ENCODE peak calls at places on chromosomes 16 and 17, in ten cellular contexts. D is AG04449, K is AG09309, T is glutamatergic neuron, V is cardiac fibroblast, G is lung, M is heart left ventricle, H is H9, R is mammary epithelial cell, C is RWPE1. U is an unnamed sample.

GRCh38 chr17:15289285-15290185 is 24.4 kb upstream of the PMP22 start:
- DNase-seq in D (no peak), K (peak), T (no peak), V (peak), G (no peak), M (no peak), H (no peak), R (no peak), C (peak), U (no peak)

GRCh38 chr16:2091722-2092620 is 43.7 kb downstream of the PKD1 start:
- DNase-seq in D (no peak), K (no peak), T (no peak), V (no peak), G (no peak), M (no peak), H (peak), R (no peak), C (no peak), U (no peak)

GRCh38 chr16:1972490-1972877 is 631 bp downstream of the TBL3 start:
- DNase-seq in D (no peak), K (no peak), T (no peak), V (no peak), G (no peak), M (no peak), H (no peak), R (peak), C (no peak), U (no peak)

GRCh38 chr17:65290041-65290440 is 152.9 kb downstream of the RGS9 start:
- DNase-seq in D (no peak), K (no peak), T (no peak), V (no peak), G (no peak), M (no peak), H (no peak), R (no peak), C (no peak), U (no peak)

GRCh38 chr16:648786-649589 is at the start of gene WDR90:
- DNase-seq in D (peak), K (peak), T (peak), V (peak), G (peak), M (peak), H (peak), R (peak), C (peak), U (peak)

GRCh38 chr17:2468270-2468669 is 43.4 kb downstream of the METTL16 start:
- DNase-seq in D (no peak), K (peak), T (no peak), V (peak), G (no peak), M (no peak), H (no peak), R (no peak), C (no peak), U (no peak)

GRCh38 chr17:15406081-15406480 is 61.3 kb downstream of the CDRT4 start:
- DNase-seq in D (no peak), K (no peak), T (no peak), V (peak), G (no peak), M (no peak), H (no peak), R (no peak), C (no peak), U (no peak)

GRCh38 chr16:19822534-19822933 is 62.1 kb downstream of the GPRC5B start:
- DNase-seq in D (peak), K (no peak), T (no peak), V (peak), G (no peak), M (no peak), H (no peak), R (no peak), C (no peak), U (no peak)

GRCh38 chr16:50289950-50290764 is 23.8 kb downstream of the ADCY7 start:
- DNase-seq in D (no peak), K (no peak), T (no peak), V (no peak), G (no peak), M (no peak), H (no peak), R (no peak), C (no peak), U (no peak)

GRCh38 chr17:1907818-1908698 is 78.3 kb downstream of the RPA1 start:
- DNase-seq in D (no peak), K (no peak), T (peak), V (peak), G (no peak), M (no peak), H (peak), R (no peak), C (no peak), U (no peak)

GRCh38 chr16:84084570-84085270 is 32.0 kb downstream of the MBTPS1 start:
- DNase-seq in D (no peak), K (no peak), T (peak), V (peak), G (peak), M (peak), H (peak), R (peak), C (peak), U (no peak)

GRCh38 chr16:78785218-78785617 is 685.8 kb downstream of the WWOX start:
- DNase-seq in D (no peak), K (no peak), T (no peak), V (no peak), G (no peak), M (no peak), H (no peak), R (no peak), C (no peak), U (no peak)

GRCh38 chr16:81444448-81445121 is at the start of gene CMIP:
- DNase-seq in D (no peak), K (no peak), T (peak), V (peak), G (peak), M (peak), H (peak), R (peak), C (peak), U (peak)

GRCh38 chr17:10018461-10018891 is 113.4 kb upstream of the RCVRN start:
- DNase-seq in D (no peak), K (no peak), T (no peak), V (no peak), G (no peak), M (no peak), H (no peak), R (no peak), C (no peak), U (no peak)

GRCh38 chr16:89828199-89828869 is at the start of gene SPIRE2:
- DNase-seq in D (no peak), K (peak), T (peak), V (peak), G (peak), M (peak), H (peak), R (peak), C (peak), U (peak)

GRCh38 chr16:17748005-17748719 is 277.4 kb upstream of the XYLT1 start:
- DNase-seq in D (no peak), K (no peak), T (no peak), V (no peak), G (no peak), M (no peak), H (peak), R (no peak), C (no peak), U (no peak)

GRCh38 chr17:30345089-30345433 is 11.2 kb upstream of the TMIGD1 start:
- DNase-seq in D (no peak), K (no peak), T (no peak), V (no peak), G (no peak), M (no peak), H (no peak), R (no peak), C (no peak), U (no peak)

GRCh38 chr16:47697826-47698225 is 236.7 kb downstream of the PHKB start:
- DNase-seq in D (no peak), K (no peak), T (no peak), V (no peak), G (no peak), M (no peak), H (no peak), R (no peak), C (no peak), U (no peak)

GRCh38 chr16:47699090-47699489 is 238.0 kb downstream of the PHKB start:
- DNase-seq in D (no peak), K (no peak), T (no peak), V (no peak), G (no peak), M (no peak), H (no peak), R (no peak), C (no peak), U (no peak)

GRCh38 chr16:47695746-47696145 is 234.6 kb downstream of the PHKB start:
- DNase-seq in D (no peak), K (no peak), T (no peak), V (no peak), G (no peak), M (no peak), H (no peak), R (no peak), C (no peak), U (no peak)

GRCh38 chr16:47694543-47694942 is 233.4 kb downstream of the PHKB start:
- DNase-seq in D (no peak), K (no peak), T (no peak), V (no peak), G (no peak), M (no peak), H (no peak), R (no peak), C (no peak), U (no peak)
- TF ChIP-seq CTCF in D (no peak), K (no peak), T (no peak), V (no peak), G (no peak), M (no peak), H (peak), R (no peak), C (no peak), U (no peak)

DNA sequence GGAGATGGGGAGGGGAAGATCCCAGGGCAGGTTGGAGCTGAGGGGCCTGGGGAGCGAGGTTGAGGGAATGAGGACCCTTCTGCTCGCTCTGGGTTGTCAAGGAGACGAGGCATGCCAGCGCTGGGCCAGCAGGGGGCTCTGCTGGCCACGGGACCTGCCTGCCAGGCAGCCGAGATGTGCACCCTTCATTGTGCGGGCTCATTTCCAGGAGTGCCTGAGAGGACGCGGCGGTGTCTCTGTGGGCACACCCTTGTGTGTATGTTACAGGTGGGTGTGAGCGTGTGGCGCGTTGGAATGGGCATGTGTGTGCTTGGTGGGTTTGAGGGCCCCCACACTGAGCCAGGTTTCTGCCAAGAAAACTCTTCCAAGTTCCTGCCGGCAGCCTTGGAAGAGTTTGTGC is 15.9 kb downstream of the ARHGAP23 start:
- DNase-seq in D (no peak), K (no peak), T (peak), V (peak), G (peak), M (peak), H (peak), R (peak), C (peak), U (no peak)
- TF ChIP-seq CTCF in D (peak), K (peak), T (peak), V (peak), G (peak), M (peak), H (peak), R (peak), C (peak), U (peak)

GRCh38 chr17:55433029-55433628 is 11.5 kb upstream of the MMD start:
- DNase-seq in D (no peak), K (no peak), T (no peak), V (peak), G (no peak), M (no peak), H (no peak), R (peak), C (peak), U (no peak)

GRCh38 chr17:55432358-55433028 is 10.9 kb upstream of the MMD start:
- DNase-seq in D (no peak), K (no peak), T (no peak), V (peak), G (no peak), M (no peak), H (no peak), R (peak), C (no peak), U (no peak)

GRCh38 chr17:55427587-55427882 is 5.9 kb upstream of the MMD start:
- DNase-seq in D (no peak), K (no peak), T (no peak), V (no peak), G (no peak), M (no peak), H (no peak), R (no peak), C (no peak), U (no peak)

GRCh38 chr17:55433629-55434422 is 12.2 kb upstream of the MMD start:
- DNase-seq in D (peak), K (peak), T (no peak), V (peak), G (peak), M (no peak), H (no peak), R (peak), C (peak), U (no peak)

GRCh38 chr17:55430531-55431228 is 9.0 kb upstream of the MMD start:
- DNase-seq in D (no peak), K (no peak), T (no peak), V (no peak), G (no peak), M (no peak), H (no peak), R (no peak), C (no peak), U (no peak)
- TF ChIP-seq CTCF in D (no peak), K (no peak), T (no peak), V (no peak), G (no peak), M (no peak), H (no peak), R (no peak), C (no peak), U (no peak)

GRCh38 chr16:67146523-67147357 is 4.1 kb downstream of the B3GNT9 start:
- DNase-seq in D (no peak), K (no peak), T (no peak), V (no peak), G (no peak), M (no peak), H (no peak), R (no peak), C (no peak), U (no peak)
- TF ChIP-seq CTCF in D (no peak), K (peak), T (no peak), V (no peak), G (no peak), M (no peak), H (no peak), R (no peak), C (no peak), U (no peak)

GRCh38 chr16:56081371-56081770 is 109.9 kb upstream of the GNAO1 start:
- DNase-seq in D (no peak), K (no peak), T (no peak), V (no peak), G (no peak), M (no peak), H (no peak), R (no peak), C (no peak), U (no peak)
- TF ChIP-seq CTCF in D (no peak), K (no peak), T (no peak), V (no peak), G (no peak), M (no peak), H (no peak), R (no peak), C (no peak), U (no peak)

GRCh38 chr17:74960739-74961342 is 11.7 kb downstream of the HID1 start:
- DNase-seq in D (no peak), K (no peak), T (peak), V (peak), G (peak), M (no peak), H (peak), R (peak), C (no peak), U (no peak)
- TF ChIP-seq CTCF in D (peak), K (peak), T (peak), V (peak), G (no peak), M (peak), H (peak), R (peak), C (no peak), U (peak)

DNA sequence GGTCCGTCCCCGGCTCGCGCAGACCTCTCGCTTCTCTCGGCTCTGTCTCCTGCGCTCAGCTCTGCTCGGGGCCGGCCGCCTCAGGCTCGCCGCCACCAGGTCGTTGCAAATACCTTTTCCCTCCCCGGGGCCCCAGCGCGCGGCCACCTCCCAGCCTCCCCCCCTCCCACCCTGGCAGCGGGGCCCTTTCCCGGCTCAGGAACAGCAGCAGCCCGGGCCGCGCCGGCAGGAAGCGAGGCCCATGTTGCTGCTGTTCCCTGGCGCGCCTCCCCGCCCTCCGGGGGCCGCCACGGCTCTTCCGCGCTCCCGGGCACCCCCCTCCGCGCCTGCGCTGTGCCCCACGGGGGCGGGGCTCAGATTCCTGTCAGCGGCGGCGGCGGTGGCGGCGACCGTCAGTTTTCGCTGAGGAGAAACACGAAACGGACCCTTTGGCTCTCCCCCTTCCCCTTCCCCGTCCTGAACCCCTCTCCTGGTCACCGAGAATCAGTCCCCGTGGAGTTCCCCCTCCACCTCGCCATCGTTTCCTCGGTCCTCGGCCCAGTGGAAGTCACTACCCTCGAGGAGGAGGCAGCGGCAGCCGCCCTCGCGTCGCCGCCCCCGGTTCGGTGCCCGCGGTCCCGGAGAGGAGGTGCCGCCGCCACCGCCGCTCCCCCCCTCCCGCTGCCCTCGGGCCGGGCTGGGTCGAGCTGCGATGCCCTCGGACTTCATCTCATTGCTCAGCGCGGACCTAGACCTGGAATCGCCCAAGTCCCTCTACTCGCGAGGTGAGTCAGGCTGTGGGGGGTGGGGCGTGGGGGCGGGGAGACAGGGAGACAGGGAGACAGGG is at the start of gene NFAT5:
- DNase-seq in D (no peak), K (peak), T (peak), V (peak), G (peak), M (peak), H (peak), R (peak), C (peak), U (peak)
- TF ChIP-seq CTCF in D (no peak), K (no peak), T (no peak), V (no peak), G (no peak), M (peak), H (peak), R (no peak), C (no peak), U (no peak)

DNA sequence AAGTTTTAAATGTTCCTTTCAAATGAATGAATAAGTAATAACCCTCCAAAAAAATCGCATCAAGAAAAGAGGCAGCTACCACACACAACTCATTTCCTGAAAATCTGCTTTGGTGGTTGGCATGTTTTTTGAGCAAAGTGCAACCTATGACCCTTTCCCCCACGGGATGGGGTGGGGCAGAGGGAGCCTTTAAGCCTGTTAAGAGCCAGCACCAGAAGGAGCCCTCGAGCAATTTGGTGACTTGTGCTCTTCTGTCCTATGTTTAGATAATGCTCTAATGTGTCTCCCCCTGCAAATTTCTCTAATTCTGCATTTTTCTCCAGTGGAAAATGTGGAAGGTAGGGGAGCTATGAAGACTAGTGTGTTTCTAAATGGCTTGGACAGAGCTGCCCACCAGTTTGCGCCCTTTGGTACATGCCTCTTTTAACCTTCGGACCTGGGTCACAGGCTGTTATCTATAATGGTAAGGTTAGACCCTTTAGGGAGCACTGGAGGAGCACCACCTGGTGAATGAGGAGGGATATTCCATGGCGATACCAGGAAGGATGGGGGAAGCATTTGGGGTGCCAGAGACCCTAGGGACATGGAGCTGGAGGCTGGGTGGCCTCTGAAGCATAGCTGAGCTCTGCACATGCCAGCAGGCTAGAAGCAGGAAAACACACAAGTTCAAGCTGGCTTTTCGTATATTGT is 1.6 kb downstream of the PYCARD start:
- DNase-seq in D (no peak), K (no peak), T (peak), V (no peak), G (no peak), M (no peak), H (no peak), R (no peak), C (peak), U (no peak)
- TF ChIP-seq CTCF in D (no peak), K (peak), T (no peak), V (peak), G (no peak), M (no peak), H (no peak), R (no peak), C (no peak), U (no peak)

GRCh38 chr16:6888536-6888935 is 444.1 kb upstream of the RBFOX1 start:
- DNase-seq in D (no peak), K (no peak), T (no peak), V (no peak), G (no peak), M (no peak), H (no peak), R (no peak), C (no peak), U (no peak)
- TF ChIP-seq CTCF in D (no peak), K (no peak), T (no peak), V (no peak), G (no peak), M (no peak), H (no peak), R (no peak), C (no peak), U (no peak)

GRCh38 chr16:85263214-85263613 is 150.9 kb upstream of the CIBAR2 start:
- DNase-seq in D (no peak), K (no peak), T (no peak), V (no peak), G (no peak), M (no peak), H (no peak), R (no peak), C (no peak), U (no peak)

GRCh38 chr16:85264752-85265151 is 152.5 kb upstream of the CIBAR2 start:
- DNase-seq in D (no peak), K (no peak), T (no peak), V (no peak), G (no peak), M (no peak), H (no peak), R (no peak), C (no peak), U (no peak)

GRCh38 chr16:85261205-85261604 is 148.9 kb upstream of the CIBAR2 start:
- DNase-seq in D (no peak), K (no peak), T (no peak), V (no peak), G (no peak), M (no peak), H (no peak), R (no peak), C (no peak), U (no peak)

GRCh38 chr16:85261657-85262557 is 149.6 kb upstream of the CIBAR2 start:
- DNase-seq in D (no peak), K (no peak), T (no peak), V (no peak), G (no peak), M (no peak), H (no peak), R (no peak), C (no peak), U (no peak)

DNA sequence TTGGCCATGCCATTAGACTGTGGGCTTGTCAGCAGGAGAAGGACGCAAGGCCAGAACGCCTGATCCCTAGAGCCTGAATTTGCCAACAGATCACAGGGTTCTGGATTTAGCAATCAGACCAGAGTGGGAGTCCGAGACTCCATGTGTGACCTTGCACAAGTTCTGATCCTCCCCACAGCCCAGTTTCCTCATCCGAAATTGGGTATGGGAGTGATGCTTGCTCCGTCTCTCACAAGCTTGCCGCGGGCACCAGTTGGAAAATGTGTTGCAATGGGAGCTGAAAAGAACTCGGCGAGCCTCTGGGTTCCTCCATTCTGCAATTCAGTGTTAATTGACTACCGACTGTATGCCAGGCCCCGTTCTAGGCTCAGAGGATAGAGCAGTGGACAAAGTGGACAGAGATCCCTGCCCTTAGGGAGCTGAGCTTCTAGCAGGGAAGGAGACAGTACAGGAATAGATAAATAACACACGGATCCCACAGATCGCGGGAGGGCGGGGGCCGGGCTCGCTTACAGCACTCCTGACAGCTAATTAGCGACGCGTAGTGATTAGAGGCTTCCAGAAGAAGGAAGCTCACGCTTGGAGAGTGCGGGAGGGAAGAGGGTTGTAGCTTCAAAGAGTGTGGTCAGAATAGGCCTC is 150.4 kb upstream of the CIBAR2 start:
- DNase-seq in D (no peak), K (no peak), T (no peak), V (no peak), G (peak), M (no peak), H (no peak), R (no peak), C (no peak), U (no peak)
- TF ChIP-seq CTCF in D (no peak), K (no peak), T (no peak), V (no peak), G (no peak), M (no peak), H (no peak), R (no peak), C (no peak), U (no peak)